ENCODE peak calls at places on chromosomes 3 and 15, in eight cellular contexts. One of them, this sample, is unnamed.

GRCh38 chr3:184343200-184343876 is 5.9 kb downstream of the FAM131A start:
- DNase-seq in IMR-90: peak; percentile 42
- DNase-seq in choroid plexus epithelial cell: peak; percentile 70
- DNase-seq in mammary epithelial cell: no peak
- DNase-seq in ovary: no peak
- DNase-seq in stimulated activated CD8-positive, alpha-beta memory T cell treated with anti-CD3 and anti-CD28 coated beads, Interleukin-2, amount 100 ng/mL, for 48 hours: no peak
- DNase-seq in upper lobe of right lung: no peak
- DNase-seq in Caco-2: no peak
- DNase-seq in this sample: no peak

GRCh38 chr3:86921981-86922680 is 68.8 kb downstream of the VGLL3 start:
- DNase-seq in IMR-90: peak; percentile 39
- DNase-seq in mammary epithelial cell: no peak
- DNase-seq in upper lobe of right lung: no peak
- DNase-seq in Caco-2: no peak
- DNase-seq in choroid plexus epithelial cell: peak; percentile 40
- DNase-seq in stimulated activated CD8-positive, alpha-beta memory T cell treated with anti-CD3 and anti-CD28 coated beads, Interleukin-2, amount 100 ng/mL, for 48 hours: no peak
- DNase-seq in ovary: no peak
- DNase-seq in this sample: no peak

GRCh38 chr3:103337179-103337845 is 902.5 kb downstream of the ZPLD1 start:
- DNase-seq in mammary epithelial cell: no peak
- DNase-seq in stimulated activated CD8-positive, alpha-beta memory T cell treated with anti-CD3 and anti-CD28 coated beads, Interleukin-2, amount 100 ng/mL, for 48 hours: no peak
- DNase-seq in IMR-90: no peak
- DNase-seq in Caco-2: no peak
- DNase-seq in ovary: no peak
- DNase-seq in choroid plexus epithelial cell: no peak
- DNase-seq in upper lobe of right lung: no peak
- DNase-seq in this sample: no peak

GRCh38 chr3:158106773-158107461 is 697 bp upstream of the SHOX2 start:
- DNase-seq in IMR-90: no peak
- DNase-seq in mammary epithelial cell: peak; percentile 9
- DNase-seq in choroid plexus epithelial cell: no peak
- DNase-seq in upper lobe of right lung: no peak
- DNase-seq in stimulated activated CD8-positive, alpha-beta memory T cell treated with anti-CD3 and anti-CD28 coated beads, Interleukin-2, amount 100 ng/mL, for 48 hours: no peak
- DNase-seq in Caco-2: peak; percentile 19
- DNase-seq in ovary: no peak
- DNase-seq in this sample: no peak

GRCh38 chr3:56772926-56773587 is 28.7 kb downstream of the ARHGEF3 start:
- DNase-seq in mammary epithelial cell: no peak
- DNase-seq in IMR-90: no peak
- DNase-seq in choroid plexus epithelial cell: no peak
- DNase-seq in Caco-2: no peak
- DNase-seq in stimulated activated CD8-positive, alpha-beta memory T cell treated with anti-CD3 and anti-CD28 coated beads, Interleukin-2, amount 100 ng/mL, for 48 hours: no peak
- DNase-seq in upper lobe of right lung: no peak
- DNase-seq in ovary: no peak
- DNase-seq in this sample: no peak

GRCh38 chr15:68409736-68410370 is 22.1 kb downstream of the ITGA11 start:
- DNase-seq in mammary epithelial cell: no peak
- DNase-seq in upper lobe of right lung: peak; percentile 27
- DNase-seq in ovary: peak; percentile 13
- DNase-seq in IMR-90: no peak
- DNase-seq in choroid plexus epithelial cell: no peak
- DNase-seq in stimulated activated CD8-positive, alpha-beta memory T cell treated with anti-CD3 and anti-CD28 coated beads, Interleukin-2, amount 100 ng/mL, for 48 hours: no peak
- DNase-seq in Caco-2: no peak
- DNase-seq in this sample: no peak

GRCh38 chr3:122001892-122002291 is 20.2 kb downstream of the ILDR1 start:
- DNase-seq in stimulated activated CD8-positive, alpha-beta memory T cell treated with anti-CD3 and anti-CD28 coated beads, Interleukin-2, amount 100 ng/mL, for 48 hours: no peak
- DNase-seq in ovary: no peak
- DNase-seq in mammary epithelial cell: no peak
- DNase-seq in Caco-2: no peak
- DNase-seq in IMR-90: no peak
- DNase-seq in upper lobe of right lung: no peak
- DNase-seq in choroid plexus epithelial cell: no peak
- DNase-seq in this sample: no peak

GRCh38 chr3:149291178-149291577 is 42.3 kb downstream of the TM4SF18 start:
- DNase-seq in Caco-2: peak; percentile 29
- DNase-seq in stimulated activated CD8-positive, alpha-beta memory T cell treated with anti-CD3 and anti-CD28 coated beads, Interleukin-2, amount 100 ng/mL, for 48 hours: no peak
- DNase-seq in IMR-90: no peak
- DNase-seq in upper lobe of right lung: no peak
- DNase-seq in choroid plexus epithelial cell: no peak
- DNase-seq in mammary epithelial cell: no peak
- DNase-seq in ovary: no peak
- DNase-seq in this sample: no peak

GRCh38 chr3:2713923-2714322 is 396.3 kb downstream of the IL5RA start:
- DNase-seq in Caco-2: peak; percentile 12
- DNase-seq in choroid plexus epithelial cell: peak; percentile 8
- DNase-seq in ovary: no peak
- DNase-seq in stimulated activated CD8-positive, alpha-beta memory T cell treated with anti-CD3 and anti-CD28 coated beads, Interleukin-2, amount 100 ng/mL, for 48 hours: no peak
- DNase-seq in mammary epithelial cell: no peak
- DNase-seq in IMR-90: no peak
- DNase-seq in upper lobe of right lung: no peak
- DNase-seq in this sample: no peak

GRCh38 chr15:81117136-81117535 is 16.9 kb upstream of the CFAP161 start:
- DNase-seq in mammary epithelial cell: peak; percentile 42
- DNase-seq in choroid plexus epithelial cell: peak; percentile 53
- DNase-seq in Caco-2: no peak
- DNase-seq in ovary: no peak
- DNase-seq in IMR-90: peak; percentile 66
- DNase-seq in stimulated activated CD8-positive, alpha-beta memory T cell treated with anti-CD3 and anti-CD28 coated beads, Interleukin-2, amount 100 ng/mL, for 48 hours: no peak
- DNase-seq in upper lobe of right lung: no peak
- DNase-seq in this sample: no peak

This sample was measured in RWPE1.